ENCODE peak calls at places on chromosomes 11 and 22, in nine cellular contexts. A is AG10803, Y is natural killer cell, T is AG04450, L is GM10248, S is astrocyte of the spinal cord, W is Calu3, D is endothelial cell, X is heart left ventricle. G is an unnamed sample.

GRCh38 chr11:57320067-57320718 is 4.6 kb downstream of the TNKS1BP1 start:
- DNase-seq in A (no peak), Y (no peak), T (no peak), L (no peak), S (no peak), W (no peak), D (no peak), X (peak), G (no peak)

GRCh38 chr11:17371614-17372013 is 16.8 kb downstream of the KCNJ11 start:
- DNase-seq in A (peak), Y (no peak), T (no peak), L (no peak), S (peak), W (no peak), D (no peak), X (no peak), G (peak)

GRCh38 chr11:103110406-103110805 is 1.2 kb downstream of the DYNC2H1 start:
- DNase-seq in A (peak), Y (no peak), T (no peak), L (no peak), S (peak), W (no peak), D (no peak), X (no peak), G (peak)

GRCh38 chr22:50641696-50642607 is 14.0 kb upstream of the ARSA start:
- DNase-seq in A (peak), Y (no peak), T (no peak), L (no peak), S (peak), W (no peak), D (no peak), X (no peak), G (peak)

GRCh38 chr11:12359761-12360160 is 17.6 kb upstream of the PARVA start:
- DNase-seq in A (peak), Y (no peak), T (peak), L (no peak), S (peak), W (no peak), D (no peak), X (no peak), G (no peak)

GRCh38 chr11:35842958-35843357 is 100.9 kb upstream of the LDLRAD3 start:
- DNase-seq in A (no peak), Y (no peak), T (no peak), L (no peak), S (no peak), W (no peak), D (no peak), X (no peak), G (no peak)

GRCh38 chr11:76339217-76339616 is 41.7 kb downstream of the THAP12 start:
- DNase-seq in A (peak), Y (no peak), T (no peak), L (no peak), S (no peak), W (no peak), D (no peak), X (no peak), G (peak)

GRCh38 chr11:95305726-95306522 is 74.9 kb upstream of the SESN3 start:
- DNase-seq in A (no peak), Y (no peak), T (no peak), L (no peak), S (no peak), W (no peak), D (no peak), X (no peak), G (no peak)

GRCh38 chr22:38104084-38104483 is 6.4 kb downstream of the BAIAP2L2 start:
- DNase-seq in A (no peak), Y (no peak), T (no peak), L (no peak), S (no peak), W (no peak), D (no peak), X (peak), G (peak)

GRCh38 chr11:118281284-118281683 is 17.2 kb upstream of the MPZL2 start:
- DNase-seq in A (no peak), Y (no peak), T (no peak), L (peak), S (no peak), W (peak), D (no peak), X (no peak), G (no peak)

GRCh38 chr11:118917488-118918127 is 8.1 kb downstream of the BCL9L start:
- DNase-seq in A (peak), Y (peak), T (no peak), L (no peak), S (peak), W (peak), D (no peak), X (no peak), G (peak)

DNA sequence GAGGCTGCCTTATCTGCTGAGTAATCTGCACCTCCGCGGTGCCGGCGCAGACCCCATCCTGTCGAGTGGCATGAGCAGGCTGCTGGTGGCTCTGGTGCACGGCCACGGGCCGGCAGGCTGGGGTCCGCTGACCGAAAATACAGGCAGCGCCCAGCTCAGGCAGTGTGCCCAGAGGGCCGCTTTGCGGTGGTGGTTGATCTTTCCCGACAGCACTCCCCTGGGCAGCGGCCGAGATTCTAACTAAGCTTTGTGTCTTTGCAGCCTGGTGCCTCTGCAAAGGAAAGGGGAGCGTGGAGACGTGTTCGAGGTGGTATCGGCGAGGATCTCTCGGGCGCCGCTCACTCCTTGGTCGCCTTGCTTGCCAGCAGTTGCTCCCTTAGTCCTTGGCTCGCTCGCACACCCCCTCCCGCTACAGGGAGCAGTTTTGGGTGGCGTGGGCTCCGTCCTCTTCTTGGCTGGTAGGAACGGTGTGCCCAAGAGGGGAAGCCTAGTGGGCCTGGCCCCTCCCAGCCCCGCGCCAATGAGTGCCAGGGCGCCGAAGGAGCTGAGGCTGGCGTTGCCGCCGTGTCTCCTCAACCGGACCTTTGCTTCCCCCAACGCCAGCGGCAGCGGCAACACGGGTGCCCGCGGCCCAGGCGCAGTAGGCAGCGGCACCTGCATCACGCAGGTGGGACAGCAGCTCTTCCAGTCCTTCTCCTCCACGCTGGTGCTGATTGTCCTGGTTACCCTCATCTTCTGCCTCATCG is 1.3 kb downstream of the C11orf87 start:
- DNase-seq in A (no peak), Y (no peak), T (no peak), L (peak), S (peak), W (no peak), D (peak), X (peak), G (peak)
- TF ChIP-seq CTCF in A (no peak), Y (no peak), T (no peak), L (no peak), S (no peak), W (no peak), D (no peak), X (no peak), G (no peak)

DNA sequence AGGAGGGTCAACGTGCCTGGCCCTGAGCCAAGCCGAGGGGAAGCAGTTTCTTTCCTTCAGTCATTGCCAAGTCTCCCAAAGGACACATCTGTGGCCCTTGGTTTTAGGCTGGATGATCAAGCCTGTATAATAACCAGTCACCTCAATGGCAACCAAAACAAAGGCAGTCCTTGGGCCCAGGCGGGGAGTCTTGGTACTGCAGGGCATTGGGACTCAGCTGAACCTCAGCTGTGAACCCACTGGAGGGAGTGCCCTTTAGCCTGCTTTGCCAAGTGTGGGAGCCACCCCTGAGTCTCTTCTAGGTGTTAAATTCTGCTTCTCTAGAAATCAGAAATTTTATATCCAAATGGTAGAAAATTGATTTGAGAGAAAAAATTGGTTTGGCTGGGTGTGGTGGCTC is 36.9 kb downstream of the CPT1A start:
- DNase-seq in A (no peak), Y (no peak), T (no peak), L (no peak), S (no peak), W (no peak), D (no peak), X (no peak), G (no peak)
- TF ChIP-seq CTCF in A (no peak), Y (no peak), T (no peak), L (no peak), S (no peak), W (no peak), D (no peak), X (no peak), G (no peak)

GRCh38 chr11:33636104-33636503 is 64.5 kb downstream of the C11orf91 start:
- DNase-seq in A (peak), Y (no peak), T (no peak), L (no peak), S (no peak), W (no peak), D (no peak), X (no peak), G (peak)
- TF ChIP-seq CTCF in A (no peak), Y (no peak), T (no peak), L (no peak), S (no peak), W (no peak), D (no peak), X (no peak), G (no peak)

DNA sequence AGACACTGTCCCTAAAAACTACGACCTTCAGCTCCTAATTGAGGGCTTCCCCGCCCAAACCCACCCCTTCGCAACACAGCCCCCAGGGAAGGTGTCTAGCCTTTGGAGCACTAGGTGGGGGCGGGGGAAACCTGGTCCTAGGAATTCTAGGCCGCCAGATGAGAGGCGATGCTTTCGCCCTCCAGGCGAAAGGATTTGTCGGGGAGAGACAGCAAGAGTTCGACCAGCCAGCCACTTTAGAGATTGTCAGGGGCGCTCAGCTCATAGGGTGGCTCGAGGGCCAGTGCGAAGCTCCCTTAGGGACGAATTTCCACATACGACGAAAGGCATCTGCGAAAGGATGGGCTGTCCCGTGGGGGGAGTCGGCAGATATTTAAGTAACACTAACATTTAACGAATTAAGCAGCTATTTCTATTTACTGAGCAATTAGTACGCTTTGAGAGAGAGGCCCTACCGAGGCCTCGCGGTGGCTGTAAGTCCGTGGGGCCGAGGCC is 5.3 kb downstream of the CD248 start:
- DNase-seq in A (no peak), Y (no peak), T (no peak), L (no peak), S (no peak), W (no peak), D (no peak), X (no peak), G (no peak)
- TF ChIP-seq CTCF in A (no peak), Y (peak), T (no peak), L (peak), S (peak), W (no peak), D (no peak), X (peak), G (no peak)

GRCh38 chr22:46582281-46582811 is 37.8 kb upstream of the GRAMD4 start:
- DNase-seq in A (no peak), Y (no peak), T (no peak), L (no peak), S (no peak), W (no peak), D (no peak), X (no peak), G (no peak)
- TF ChIP-seq CTCF in A (no peak), Y (no peak), T (no peak), L (no peak), S (no peak), W (no peak), D (no peak), X (no peak), G (no peak)

GRCh38 chr22:49046546-49047305 is 780.9 kb downstream of the BRD1 start:
- DNase-seq in A (no peak), Y (no peak), T (no peak), L (no peak), S (no peak), W (peak), D (peak), X (no peak), G (no peak)
- TF ChIP-seq CTCF in A (no peak), Y (no peak), T (no peak), L (peak), S (peak), W (no peak), D (peak), X (peak), G (no peak)

DNA sequence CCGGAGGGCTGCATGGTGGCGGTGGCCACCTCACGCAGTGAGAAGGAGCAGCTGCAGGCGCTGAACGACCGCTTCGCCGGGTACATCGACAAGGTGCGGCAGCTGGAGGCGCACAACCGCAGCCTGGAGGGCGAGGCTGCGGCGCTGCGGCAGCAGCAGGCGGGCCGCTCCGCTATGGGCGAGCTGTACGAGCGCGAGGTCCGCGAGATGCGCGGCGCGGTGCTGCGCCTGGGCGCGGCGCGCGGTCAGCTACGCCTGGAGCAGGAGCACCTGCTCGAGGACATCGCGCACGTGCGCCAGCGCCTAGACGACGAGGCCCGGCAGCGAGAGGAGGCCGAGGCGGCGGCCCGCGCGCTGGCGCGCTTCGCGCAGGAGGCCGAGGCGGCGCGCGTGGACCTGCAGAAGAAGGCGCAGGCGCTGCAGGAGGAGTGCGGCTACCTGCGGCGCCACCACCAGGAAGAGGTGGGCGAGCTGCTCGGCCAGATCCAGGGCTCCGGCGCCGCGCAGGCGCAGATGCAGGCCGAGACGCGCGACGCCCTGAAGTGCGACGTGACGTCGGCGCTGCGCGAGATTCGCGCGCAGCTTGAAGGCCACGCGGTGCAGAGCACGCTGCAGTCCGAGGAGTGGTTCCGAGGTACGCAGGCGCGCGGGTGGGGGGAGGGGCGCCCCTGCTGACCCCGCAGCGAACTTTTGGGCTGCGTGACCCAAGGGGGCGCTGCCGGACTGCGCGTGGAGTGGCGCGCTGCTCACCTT is 670 bp downstream of the NEFH start:
- DNase-seq in A (peak), Y (no peak), T (no peak), L (no peak), S (peak), W (no peak), D (peak), X (no peak), G (peak)
- TF ChIP-seq CTCF in A (no peak), Y (no peak), T (no peak), L (no peak), S (no peak), W (no peak), D (peak), X (no peak), G (no peak)

GRCh38 chr22:24133187-24133965 is 47.9 kb upstream of the SUSD2 start:
- DNase-seq in A (peak), Y (no peak), T (no peak), L (no peak), S (peak), W (no peak), D (no peak), X (peak), G (peak)
- TF ChIP-seq CTCF in A (peak), Y (no peak), T (peak), L (peak), S (peak), W (no peak), D (no peak), X (peak), G (peak)